ENCODE peak calls at places on chromosomes 2 and 18, in six cellular contexts. Y is HepG2, Q is GM12878, M is K562, N is upper lobe of left lung, Z is HCT116. E is an unnamed sample.

GRCh38 chr18:80108122-80108536 is 933 bp upstream of the ADNP2 start:
- ATAC-seq in Y (no peak), Q (no peak), M (no peak), N (no peak), Z (no peak), E (no peak)

GRCh38 chr2:133985563-133985962 is 268.3 kb upstream of the MGAT5 start:
- ATAC-seq in Y (no peak), Q (no peak), M (no peak), N (no peak), Z (no peak), E (no peak)

GRCh38 chr18:45320724-45321123 is 294.6 kb upstream of the SLC14A2 start:
- ATAC-seq in Y (no peak), Q (no peak), M (no peak), N (no peak), Z (no peak), E (no peak)

GRCh38 chr2:189613650-189614420 is 33.2 kb upstream of the SLC40A1 start:
- ATAC-seq in Y (peak; percentile 15), Q (no peak), M (peak; percentile 34), N (peak; percentile 81), Z (no peak), E (no peak)

GRCh38 chr2:61218817-61219170 is 56.8 kb downstream of the C2orf74 start:
- ATAC-seq in Y (no peak), Q (no peak), M (no peak), N (no peak), Z (no peak), E (no peak)

GRCh38 chr18:44715841-44716240 is 35.2 kb downstream of the SETBP1 start:
- ATAC-seq in Y (no peak), Q (no peak), M (no peak), N (no peak), Z (no peak), E (no peak)

GRCh38 chr18:12478269-12479057 is 70.7 kb downstream of the PRELID3A start:
- ATAC-seq in Y (no peak), Q (no peak), M (peak; percentile 75), N (peak; percentile 57), Z (no peak), E (no peak)

GRCh38 chr2:156331572-156332451 is 709 bp downstream of the NR4A2 start:
- ATAC-seq in Y (peak; percentile 12), Q (peak; percentile 3), M (peak; percentile 20), N (peak; percentile 64), Z (peak; percentile 23), E (peak; percentile 38)

GRCh38 chr2:153106802-153107477 is 371.6 kb downstream of the RPRM start:
- ATAC-seq in Y (no peak), Q (peak; percentile 56), M (no peak), N (no peak), Z (no peak), E (no peak)

GRCh38 chr2:225041871-225042799 is at the start of gene DOCK10:
- ATAC-seq in Y (peak; percentile 70), Q (peak; percentile 36), M (no peak), N (peak; percentile 37), Z (no peak), E (peak; percentile 31)

GRCh38 chr2:229610871-229611270 is 103.5 kb downstream of the DNER start:
- ATAC-seq in Y (no peak), Q (no peak), M (no peak), N (no peak), Z (no peak), E (no peak)

GRCh38 chr2:171323971-171324528 is 109.7 kb downstream of the METTL8 start:
- ATAC-seq in Y (peak; percentile 94), Q (peak; percentile 46), M (no peak), N (no peak), Z (no peak), E (no peak)

GRCh38 chr2:128402921-128403670 is 84.4 kb upstream of the HS6ST1 start:
- ATAC-seq in Y (no peak), Q (no peak), M (no peak), N (no peak), Z (no peak), E (no peak)

GRCh38 chr2:80473806-80474205 is 169.3 kb upstream of the LRRTM1 start:
- ATAC-seq in Y (no peak), Q (peak; percentile 11), M (no peak), N (no peak), Z (no peak), E (no peak)

GRCh38 chr2:15874311-15874710 is 66.0 kb upstream of the MYCN start:
- ATAC-seq in Y (peak; percentile 57), Q (no peak), M (no peak), N (no peak), Z (no peak), E (no peak)

DNA sequence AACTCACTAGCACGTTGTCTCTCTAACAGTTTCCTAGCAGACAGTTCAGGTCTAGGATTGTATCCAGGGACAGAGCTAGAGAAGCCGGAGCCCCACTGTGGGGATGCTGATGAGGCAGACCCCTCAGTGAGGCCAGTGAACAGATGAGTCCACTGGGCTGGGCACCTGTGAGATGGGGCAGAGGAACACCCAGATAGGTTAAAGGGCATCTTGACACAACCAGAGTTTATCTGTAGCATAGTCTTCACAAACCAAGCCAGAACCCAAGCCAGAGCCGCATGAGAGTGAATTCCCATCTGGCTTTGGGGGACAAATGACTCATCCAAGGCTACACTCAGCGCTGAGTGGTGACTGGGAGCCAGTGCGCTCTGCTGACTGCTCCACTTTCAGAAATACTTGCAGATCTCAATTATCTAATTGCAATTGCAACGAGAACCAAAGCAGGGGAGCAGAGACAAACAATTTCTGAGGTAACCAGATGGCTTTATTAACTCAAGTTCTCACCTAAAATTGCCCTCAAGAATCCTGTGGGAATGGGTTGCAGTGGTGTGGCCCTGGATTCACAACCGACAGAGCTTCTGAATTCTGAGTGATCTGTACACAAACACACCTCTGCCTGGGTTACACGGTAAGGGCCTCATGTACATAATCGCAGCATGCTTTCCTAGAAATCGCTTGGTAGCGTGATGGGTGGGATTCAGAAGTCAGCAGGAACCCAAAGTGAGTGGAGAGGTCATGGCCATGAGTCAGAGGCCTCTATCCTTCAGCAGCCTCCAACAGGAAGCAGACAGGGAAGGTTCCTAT is 48.7 kb upstream of the MSH2 start:
- ATAC-seq in Y (peak; percentile 87), Q (no peak), M (peak; percentile 88), N (peak; percentile 56), Z (peak; percentile 77), E (no peak)
- TF ChIP-seq POLR2AphosphoS5 in Y (no peak), Q (no peak), M (no peak), N (no peak), Z (no peak), E (no peak)

GRCh38 chr2:29744976-29745375 is 176.4 kb downstream of the ALK start:
- ATAC-seq in Y (no peak), Q (peak; percentile 86), M (no peak), N (no peak), Z (no peak), E (no peak)
- TF ChIP-seq POLR2AphosphoS5 in Y (no peak), Q (no peak), M (no peak), N (no peak), Z (no peak), E (no peak)

GRCh38 chr2:239271471-239272255 is 129.2 kb downstream of the HDAC4 start:
- ATAC-seq in Y (no peak), Q (no peak), M (no peak), N (no peak), Z (no peak), E (no peak)

GRCh38 chr2:239274391-239275001 is 126.3 kb downstream of the HDAC4 start:
- ATAC-seq in Y (no peak), Q (peak; percentile 57), M (peak; percentile 87), N (no peak), Z (peak; percentile 76), E (peak; percentile 52)

GRCh38 chr2:239272626-239273025 is 128.2 kb downstream of the HDAC4 start:
- ATAC-seq in Y (no peak), Q (no peak), M (no peak), N (no peak), Z (no peak), E (no peak)

GRCh38 chr2:239275037-239275685 is 125.7 kb downstream of the HDAC4 start:
- ATAC-seq in Y (no peak), Q (peak; percentile 96), M (peak; percentile 79), N (peak; percentile 80), Z (peak; percentile 75), E (peak; percentile 77)

DNA sequence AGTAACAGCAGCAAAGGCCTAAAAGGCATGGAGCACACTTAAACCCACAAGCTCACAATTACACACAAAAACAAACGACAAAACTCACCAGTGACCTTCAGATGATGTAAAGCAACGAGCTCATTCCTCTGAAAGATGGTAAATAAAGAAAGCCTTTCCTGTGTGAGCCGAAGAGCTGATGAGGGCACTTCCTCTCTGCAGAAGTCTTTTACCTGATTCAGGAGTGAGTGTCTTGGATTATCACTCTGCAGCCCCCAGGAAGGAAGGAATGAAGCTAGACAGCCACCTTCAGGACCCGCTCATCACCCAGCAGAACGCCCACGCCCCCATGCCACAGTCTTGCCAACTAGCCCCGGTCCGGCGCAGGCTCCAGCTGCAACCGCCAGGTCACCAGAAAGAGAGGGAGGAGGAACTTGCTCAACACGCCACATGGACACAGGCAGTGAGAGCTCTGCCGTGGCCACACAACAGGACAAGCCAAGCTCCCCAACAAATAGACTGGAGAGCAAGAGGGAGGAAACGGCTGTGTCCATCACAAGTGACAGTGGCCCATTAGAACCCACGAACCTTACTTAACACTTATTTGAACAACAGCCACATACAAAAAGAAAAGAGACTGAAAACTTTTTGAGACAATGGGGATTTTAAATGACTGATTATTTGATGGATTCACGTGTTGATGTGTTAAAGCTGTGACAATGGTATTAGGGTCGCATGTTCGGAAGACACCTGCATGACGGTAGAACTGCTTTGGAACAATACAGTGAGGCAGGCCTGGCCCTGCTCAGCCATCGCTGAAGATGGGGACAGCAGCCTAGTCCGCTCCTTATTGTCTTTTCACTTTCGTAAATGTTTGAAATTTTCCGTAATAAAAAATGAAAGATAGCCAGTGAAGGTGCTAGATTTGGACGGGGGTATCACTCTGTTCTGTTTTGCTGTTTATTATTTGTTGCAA is 127.3 kb downstream of the HDAC4 start:
- ATAC-seq in Y (no peak), Q (no peak), M (peak; percentile 3), N (no peak), Z (no peak), E (no peak)
- TF ChIP-seq POLR2AphosphoS5 in Y (no peak), Q (no peak), M (no peak), N (no peak), Z (peak; percentile 10), E (no peak)

DNA sequence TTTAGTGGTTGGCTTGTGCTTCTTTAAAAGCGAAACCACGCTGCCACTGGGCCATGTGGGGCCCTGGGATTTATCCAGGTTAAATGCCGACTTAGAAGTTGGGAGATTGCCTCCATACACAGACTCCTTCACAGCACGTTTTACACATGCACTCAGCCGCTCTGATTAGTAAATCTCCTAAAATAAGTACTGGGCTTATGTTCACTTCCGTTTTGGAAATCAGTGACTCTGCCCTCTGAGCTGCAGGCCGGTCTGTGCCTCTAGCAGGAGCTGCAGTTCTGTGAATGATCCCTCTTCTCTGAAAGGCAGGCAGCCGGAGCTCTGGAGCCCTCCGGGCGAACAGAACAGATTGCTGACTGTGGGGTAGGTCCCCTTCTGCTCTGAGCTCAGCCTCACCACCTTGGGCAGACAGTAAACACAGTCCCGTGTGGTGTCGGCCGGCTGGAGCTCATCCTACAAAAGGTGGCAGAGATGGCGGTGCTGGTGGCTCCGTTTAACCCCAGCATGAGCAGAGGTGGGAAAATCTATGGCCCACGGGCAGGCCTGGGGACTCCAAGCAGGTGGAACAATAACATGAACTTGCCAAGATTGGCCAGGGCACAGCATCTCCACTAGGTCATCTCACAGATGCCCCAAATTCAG is 9.8 kb upstream of the RAB17 start:
- ATAC-seq in Y (peak; percentile 26), Q (peak; percentile 39), M (no peak), N (no peak), Z (no peak), E (peak; percentile 78)
- TF ChIP-seq POLR2AphosphoS5 in Y (no peak), Q (no peak), M (no peak), N (no peak), Z (no peak), E (peak; percentile 77)

E was measured in gastroesophageal sphincter.